ENCODE peak calls at places on chromosomes 2 and 18, in six cellular contexts. W is A549, O is endothelial cell of umbilical vein, G is K562, Z is HepG2, S is GM12878. D is an unnamed sample.

GRCh38 chr18:59051470-59052165 is 88.1 kb upstream of the SEC11C start:
- DNase-seq in W (no peak), O (no peak), G (no peak), Z (no peak), S (no peak), D (no peak)

GRCh38 chr2:191703079-191703725 is 25.3 kb downstream of the NABP1 start:
- DNase-seq in W (no peak), O (no peak), G (no peak), Z (peak; percentile 54), S (no peak), D (no peak)

GRCh38 chr2:203849010-203849409 is 18.6 kb upstream of the CTLA4 start:
- DNase-seq in W (no peak), O (no peak), G (no peak), Z (no peak), S (no peak), D (no peak)

GRCh38 chr2:129459881-129460280 is 519.6 kb upstream of the RAB6C start:
- DNase-seq in W (no peak), O (no peak), G (no peak), Z (no peak), S (no peak), D (no peak)

GRCh38 chr18:3603460-3604259 is 153.7 kb downstream of the TGIF1 start:
- DNase-seq in W (no peak), O (peak; percentile 96), G (peak; percentile 90), Z (peak; percentile 69), S (no peak), D (peak; percentile 85)

GRCh38 chr18:57982372-57983021 is 61.5 kb upstream of the NEDD4L start:
- DNase-seq in W (no peak), O (no peak), G (peak; percentile 16), Z (no peak), S (no peak), D (no peak)

GRCh38 chr2:69474688-69475087 is 37.5 kb upstream of the NFU1 start:
- DNase-seq in W (no peak), O (no peak), G (no peak), Z (no peak), S (no peak), D (no peak)

GRCh38 chr2:148876190-148876588 is 1.2 kb downstream of the KIF5C start:
- DNase-seq in W (no peak), O (no peak), G (no peak), Z (no peak), S (no peak), D (no peak)

GRCh38 chr2:97664636-97664970 is 759 bp upstream of the ACTR1B start:
- DNase-seq in W (no peak), O (no peak), G (peak; percentile 67), Z (no peak), S (no peak), D (no peak)

GRCh38 chr18:21167641-21168372 is 56.2 kb upstream of the ROCK1 start:
- DNase-seq in W (no peak), O (no peak), G (no peak), Z (peak; percentile 24), S (no peak), D (no peak)

GRCh38 chr2:14720319-14720718 is 87.8 kb downstream of the LRATD1 start:
- DNase-seq in W (no peak), O (no peak), G (peak; percentile 27), Z (no peak), S (no peak), D (no peak)

GRCh38 chr2:38353402-38353801 is 23.7 kb downstream of the ATL2 start:
- DNase-seq in W (no peak), O (no peak), G (no peak), Z (no peak), S (no peak), D (no peak)

GRCh38 chr2:86066007-86066578 is 39.6 kb downstream of the POLR1A start:
- DNase-seq in W (no peak), O (no peak), G (no peak), Z (no peak), S (no peak), D (no peak)
- TF ChIP-seq MYC in W (no peak), O (no peak), G (no peak), Z (no peak), S (no peak), D (no peak)

GRCh38 chr18:44895176-44895798 is 214.6 kb downstream of the SETBP1 start:
- DNase-seq in W (peak; percentile 16), O (peak; percentile 49), G (peak; percentile 44), Z (no peak), S (peak; percentile 53), D (peak; percentile 57)

GRCh38 chr18:44896817-44897216 is 216.1 kb downstream of the SETBP1 start:
- DNase-seq in W (no peak), O (no peak), G (no peak), Z (no peak), S (no peak), D (no peak)

GRCh38 chr18:44893045-44893706 is 212.5 kb downstream of the SETBP1 start:
- DNase-seq in W (no peak), O (no peak), G (no peak), Z (no peak), S (no peak), D (no peak)

GRCh38 chr18:44897445-44898215 is 216.9 kb downstream of the SETBP1 start:
- DNase-seq in W (no peak), O (no peak), G (no peak), Z (no peak), S (no peak), D (no peak)

DNA sequence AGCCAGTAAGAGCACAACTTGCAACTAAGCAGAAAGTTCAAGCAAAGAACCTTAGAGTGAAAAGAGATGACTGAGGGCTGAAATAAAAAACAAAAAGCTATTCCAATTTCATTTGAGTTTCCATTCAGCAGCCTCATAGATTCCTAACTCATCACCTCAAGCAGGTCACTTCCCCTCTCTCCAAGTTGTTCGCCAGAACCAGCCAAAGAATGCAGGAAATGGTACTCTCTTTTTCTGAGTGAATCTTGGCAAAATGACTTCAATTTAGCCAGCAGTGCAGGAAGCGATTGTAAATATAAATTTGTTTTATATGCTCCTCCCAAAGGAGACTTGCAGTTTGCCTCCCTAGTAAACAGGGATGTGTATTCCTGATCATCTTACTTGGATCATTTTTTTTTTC is 213.3 kb downstream of the SETBP1 start:
- DNase-seq in W (no peak), O (peak; percentile 18), G (no peak), Z (no peak), S (no peak), D (no peak)
- H3K4me3 ChIP-seq in W (no peak overlapping the region), O (no peak overlapping the region), G (no peak overlapping the region), Z (no peak overlapping the region), S (no peak overlapping the region), D (no peak overlapping the region)

GRCh38 chr2:214808481-214808931 is 977 bp downstream of the BARD1 start:
- DNase-seq in W (no peak), O (peak; percentile 51), G (peak; percentile 2), Z (no peak), S (no peak), D (no peak)

GRCh38 chr2:214808961-214809750 is at the start of gene BARD1:
- DNase-seq in W (peak; percentile 46), O (no peak), G (peak; percentile 52), Z (peak; percentile 40), S (no peak), D (peak; percentile 82)

GRCh38 chr2:214810670-214811069 is 1.2 kb upstream of the BARD1 start:
- DNase-seq in W (no peak), O (peak; percentile 3), G (peak; percentile 27), Z (no peak), S (no peak), D (peak; percentile 15)

DNA sequence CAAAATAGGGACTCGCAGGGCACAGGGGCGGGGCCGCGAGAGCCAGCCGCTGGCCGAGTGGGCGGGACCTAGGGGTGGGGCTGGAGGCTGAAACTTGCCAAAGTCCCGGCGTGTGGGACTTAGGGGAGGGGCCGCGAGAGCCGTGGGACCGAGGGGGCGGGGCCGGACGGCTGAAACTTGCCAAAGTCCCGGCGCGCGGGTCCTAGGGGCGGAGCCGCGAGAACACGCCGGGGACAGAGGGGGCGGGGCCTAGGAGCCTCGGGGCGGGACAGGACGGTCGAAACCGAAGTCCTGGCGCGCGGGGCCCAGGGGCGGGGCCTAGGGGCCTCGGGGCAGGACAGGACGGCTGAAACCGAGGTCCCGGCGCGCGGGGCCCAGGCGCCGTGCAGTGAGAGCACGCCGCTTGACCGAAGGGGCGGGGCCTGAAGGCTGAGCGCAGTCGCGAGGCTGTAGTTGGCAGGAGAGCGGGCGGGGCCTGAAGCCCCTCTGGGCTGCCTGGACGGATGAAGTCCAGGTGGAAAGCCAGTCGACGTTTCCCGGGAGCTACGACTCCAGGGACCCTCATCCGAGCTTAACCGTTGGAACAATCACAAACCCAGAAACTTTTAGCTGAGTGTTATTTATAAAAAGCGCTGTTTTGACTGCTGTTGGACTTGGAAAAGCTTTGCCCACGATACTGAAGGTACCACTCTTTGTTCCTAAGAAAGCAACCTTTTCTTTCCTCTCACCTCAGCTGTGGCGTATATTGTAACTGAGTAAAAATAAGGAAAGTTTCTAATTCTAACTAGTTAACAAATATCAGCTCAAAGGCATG is 475 bp upstream of the BARD1 start:
- DNase-seq in W (peak; percentile 83), O (peak; percentile 100), G (peak; percentile 96), Z (peak; percentile 96), S (peak; percentile 87), D (peak; percentile 98)
- TF ChIP-seq POLR2A in W (peak; percentile 75), O (no peak), G (peak; percentile 58), Z (peak; percentile 89), S (peak; percentile 76), D (peak; percentile 77)

GRCh38 chr2:100731535-100731981 is 88.4 kb upstream of the NPAS2 start:
- DNase-seq in W (no peak), O (peak; percentile 26), G (no peak), Z (no peak), S (no peak), D (no peak)

GRCh38 chr2:100736121-100736915 is 83.6 kb upstream of the NPAS2 start:
- DNase-seq in W (no peak), O (peak; percentile 49), G (no peak), Z (no peak), S (no peak), D (no peak)

GRCh38 chr2:100730290-100730868 is 89.6 kb upstream of the NPAS2 start:
- DNase-seq in W (peak; percentile 38), O (peak; percentile 88), G (peak; percentile 46), Z (peak; percentile 82), S (no peak), D (peak; percentile 82)

GRCh38 chr2:100733344-100734187 is 86.4 kb upstream of the NPAS2 start:
- DNase-seq in W (no peak), O (peak; percentile 30), G (no peak), Z (peak; percentile 37), S (no peak), D (peak; percentile 98)
- TF ChIP-seq MYC in W (no peak), O (no peak), G (no peak), Z (no peak), S (no peak), D (peak; percentile 75)

GRCh38 chr2:94622113-94622618 is 249.1 kb upstream of the TEKT4 start:
- DNase-seq in W (no peak), O (no peak), G (no peak), Z (no peak), S (no peak), D (no peak)
- H3K4me3 ChIP-seq in W (no peak overlapping the region), O (no peak overlapping the region), G (no peak overlapping the region), Z (no peak overlapping the region), S (no peak overlapping the region), D (no peak overlapping the region)

GRCh38 chr2:218505754-218506371 is 62.3 kb downstream of the USP37 start:
- DNase-seq in W (no peak), O (no peak), G (no peak), Z (peak; percentile 6), S (no peak), D (no peak)
- TF ChIP-seq POLR2A in W (no peak), O (no peak), G (no peak), Z (no peak), S (no peak), D (no peak)